ENCODE peak calls at places on chromosome 15, in six cellular contexts. Z, E, B, F, G and H are unnamed samples.

GRCh38 chr15:61910839-61911369 is 149.3 kb downstream of the VPS13C start:
- DNase-seq in Z (no peak), E (no peak), B (no peak), F (peak), G (no peak), H (no peak)

GRCh38 chr15:98169551-98169950 is 209.0 kb downstream of the ARRDC4 start:
- DNase-seq in Z (no peak), E (no peak), B (no peak), F (no peak), G (no peak), H (no peak)

GRCh38 chr15:36080759-36081158 is 498.7 kb upstream of the CDIN1 start:
- DNase-seq in Z (no peak), E (no peak), B (no peak), F (no peak), G (no peak), H (no peak)

GRCh38 chr15:78046796-78047341 is 30.6 kb downstream of the TBC1D2B start:
- DNase-seq in Z (no peak), E (no peak), B (no peak), F (no peak), G (no peak), H (no peak)

GRCh38 chr15:95853350-95853749 is 477.1 kb upstream of the NR2F2 start:
- DNase-seq in Z (no peak), E (no peak), B (no peak), F (peak), G (no peak), H (no peak)

GRCh38 chr15:43939070-43939469 is 112.3 kb downstream of the WDR76 start:
- DNase-seq in Z (no peak), E (no peak), B (no peak), F (peak), G (no peak), H (peak)

GRCh38 chr15:66290007-66290406 is 3.4 kb upstream of the DIS3L start:
- DNase-seq in Z (no peak), E (no peak), B (no peak), F (no peak), G (no peak), H (no peak)

GRCh38 chr15:40291088-40291574 is 8.3 kb upstream of the ANKRD63 start:
- DNase-seq in Z (no peak), E (no peak), B (peak), F (peak), G (peak), H (no peak)

GRCh38 chr15:101210466-101210865 is 41.4 kb downstream of the CHSY1 start:
- DNase-seq in Z (no peak), E (no peak), B (no peak), F (no peak), G (no peak), H (no peak)

GRCh38 chr15:79314186-79314585 is 3.3 kb downstream of the TMED3 start:
- DNase-seq in Z (no peak), E (no peak), B (no peak), F (no peak), G (no peak), H (no peak)

GRCh38 chr15:39493393-39494067 is 87.3 kb upstream of the THBS1 start:
- DNase-seq in Z (no peak), E (no peak), B (no peak), F (no peak), G (no peak), H (no peak)

GRCh38 chr15:85141601-85142185 is 160.0 kb downstream of the PDE8A start:
- DNase-seq in Z (no peak), E (peak), B (no peak), F (no peak), G (no peak), H (no peak)

GRCh38 chr15:78680416-78681068 is 39.5 kb upstream of the CHRNB4 start:
- DNase-seq in Z (no peak), E (no peak), B (no peak), F (no peak), G (no peak), H (no peak)

GRCh38 chr15:40936709-40937666 is 7.8 kb downstream of the DLL4 start:
- DNase-seq in Z (no peak), E (no peak), B (no peak), F (peak), G (no peak), H (no peak)

GRCh38 chr15:57476533-57476975 is 100.2 kb downstream of the CGNL1 start:
- DNase-seq in Z (no peak), E (no peak), B (no peak), F (peak), G (no peak), H (no peak)

GRCh38 chr15:80998252-80998651 is 2.5 kb upstream of the TLNRD1 start:
- DNase-seq in Z (no peak), E (no peak), B (no peak), F (no peak), G (no peak), H (no peak)

GRCh38 chr15:37793851-37794250 is 140.6 kb upstream of the TMCO5A start:
- DNase-seq in Z (no peak), E (no peak), B (no peak), F (peak), G (no peak), H (no peak)

GRCh38 chr15:69697913-69698312 is 245.3 kb downstream of the RPLP1 start:
- DNase-seq in Z (no peak), E (no peak), B (no peak), F (no peak), G (no peak), H (no peak)

GRCh38 chr15:88342666-88343065 is 86.1 kb upstream of the NTRK3 start:
- DNase-seq in Z (no peak), E (no peak), B (no peak), F (no peak), G (no peak), H (no peak)

GRCh38 chr15:70524470-70524869 is 238.9 kb downstream of the UACA start:
- DNase-seq in Z (no peak), E (no peak), B (no peak), F (no peak), G (no peak), H (no peak)

GRCh38 chr15:100285641-100286295 is 56.0 kb downstream of the ADAMTS17 start:
- DNase-seq in Z (no peak), E (no peak), B (no peak), F (no peak), G (no peak), H (no peak)

GRCh38 chr15:32784571-32784970 is 66.8 kb downstream of the GREM1 start:
- DNase-seq in Z (no peak), E (no peak), B (no peak), F (no peak), G (no peak), H (no peak)

GRCh38 chr15:60620707-60621106 is 141.8 kb upstream of the ICE2 start:
- DNase-seq in Z (no peak), E (no peak), B (no peak), F (no peak), G (peak), H (no peak)

GRCh38 chr15:96774216-96774615 is 443.7 kb downstream of the NR2F2 start:
- DNase-seq in Z (no peak), E (no peak), B (no peak), F (no peak), G (no peak), H (no peak)

GRCh38 chr15:66654718-66655375 is 47.2 kb upstream of the SMAD6 start:
- DNase-seq in Z (no peak), E (no peak), B (no peak), F (no peak), G (no peak), H (no peak)

GRCh38 chr15:92162657-92163056 is 231.0 kb upstream of the ST8SIA2 start:
- DNase-seq in Z (no peak), E (no peak), B (no peak), F (no peak), G (no peak), H (no peak)

GRCh38 chr15:79157631-79158592 is 67.3 kb upstream of the RASGRF1 start:
- DNase-seq in Z (no peak), E (no peak), B (no peak), F (no peak), G (no peak), H (no peak)

GRCh38 chr15:98904466-98905048 is 103.0 kb downstream of the PGPEP1L start:
- DNase-seq in Z (no peak), E (no peak), B (peak), F (peak), G (no peak), H (peak)

GRCh38 chr15:35166730-35167359 is 81.8 kb upstream of the NANOGP8 start:
- DNase-seq in Z (no peak), E (no peak), B (no peak), F (peak), G (no peak), H (no peak)

GRCh38 chr15:90463381-90463780 is 66.3 kb upstream of the CRTC3 start:
- DNase-seq in Z (no peak), E (no peak), B (no peak), F (peak), G (no peak), H (peak)
- TF ChIP-seq CTCF in Z (no peak), E (no peak), B (no peak), F (no peak), G (no peak), H (no peak)

GRCh38 chr15:65101418-65101890 is 13.5 kb downstream of the UBAP1L start:
- DNase-seq in Z (no peak), E (peak), B (peak), F (peak), G (peak), H (peak)

GRCh38 chr15:65101891-65102708 is 12.9 kb downstream of the UBAP1L start:
- DNase-seq in Z (no peak), E (no peak), B (no peak), F (no peak), G (no peak), H (no peak)

GRCh38 chr15:65105038-65105437 is 10.0 kb downstream of the UBAP1L start:
- DNase-seq in Z (no peak), E (no peak), B (no peak), F (no peak), G (no peak), H (no peak)

GRCh38 chr15:65100427-65100826 is 14.6 kb downstream of the UBAP1L start:
- DNase-seq in Z (no peak), E (no peak), B (no peak), F (no peak), G (no peak), H (no peak)

GRCh38 chr15:65102912-65103311 is 12.1 kb downstream of the UBAP1L start:
- DNase-seq in Z (no peak), E (no peak), B (no peak), F (no peak), G (no peak), H (no peak)
- TF ChIP-seq CTCF in Z (no peak), E (no peak), B (no peak), F (no peak), G (no peak), H (no peak)

GRCh38 chr15:64284037-64284436 is 71.9 kb downstream of the CSNK1G1 start:
- DNase-seq in Z (no peak), E (peak), B (no peak), F (peak), G (no peak), H (no peak)

GRCh38 chr15:64285871-64286270 is 70.1 kb downstream of the CSNK1G1 start:
- DNase-seq in Z (no peak), E (no peak), B (no peak), F (no peak), G (no peak), H (no peak)

GRCh38 chr15:64285150-64285549 is 70.8 kb downstream of the CSNK1G1 start:
- DNase-seq in Z (no peak), E (no peak), B (no peak), F (no peak), G (no peak), H (no peak)

GRCh38 chr15:64279131-64279530 is 76.8 kb downstream of the CSNK1G1 start:
- DNase-seq in Z (no peak), E (no peak), B (no peak), F (no peak), G (no peak), H (no peak)

GRCh38 chr15:64282701-64283100 is 73.3 kb downstream of the CSNK1G1 start:
- DNase-seq in Z (no peak), E (no peak), B (no peak), F (no peak), G (no peak), H (no peak)
- TF ChIP-seq CTCF in Z (no peak), E (no peak), B (no peak), F (no peak), G (no peak), H (no peak)

DNA sequence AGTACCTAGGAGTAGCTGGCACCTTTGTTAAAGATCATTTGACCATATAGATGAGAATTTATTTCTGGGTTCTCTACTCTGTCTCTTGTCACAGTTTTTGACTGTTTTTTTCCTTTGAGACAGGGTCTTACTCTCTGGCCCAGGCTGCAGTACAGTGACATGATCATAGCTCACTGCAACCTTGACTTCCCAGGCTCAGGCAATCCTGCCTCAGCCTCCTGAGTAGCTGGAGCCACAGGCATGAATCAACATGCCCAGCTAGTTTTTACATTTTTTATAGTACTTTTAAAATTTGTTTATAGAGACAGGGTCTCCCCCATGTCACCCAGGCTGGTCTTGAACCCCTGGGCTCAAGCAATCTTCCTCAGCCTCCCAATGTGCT is 45.0 kb downstream of the BCL2L10 start:
- DNase-seq in Z (no peak), E (no peak), B (no peak), F (no peak), G (no peak), H (no peak)
- TF ChIP-seq CTCF in Z (no peak), E (no peak), B (no peak), F (no peak), G (no peak), H (no peak)

GRCh38 chr15:72272213-72272996 is at the start of gene PARP6:
- DNase-seq in Z (peak), E (peak), B (peak), F (peak), G (peak), H (peak)
- TF ChIP-seq CTCF in Z (peak), E (peak), B (peak), F (peak), G (peak), H (peak)

DNA sequence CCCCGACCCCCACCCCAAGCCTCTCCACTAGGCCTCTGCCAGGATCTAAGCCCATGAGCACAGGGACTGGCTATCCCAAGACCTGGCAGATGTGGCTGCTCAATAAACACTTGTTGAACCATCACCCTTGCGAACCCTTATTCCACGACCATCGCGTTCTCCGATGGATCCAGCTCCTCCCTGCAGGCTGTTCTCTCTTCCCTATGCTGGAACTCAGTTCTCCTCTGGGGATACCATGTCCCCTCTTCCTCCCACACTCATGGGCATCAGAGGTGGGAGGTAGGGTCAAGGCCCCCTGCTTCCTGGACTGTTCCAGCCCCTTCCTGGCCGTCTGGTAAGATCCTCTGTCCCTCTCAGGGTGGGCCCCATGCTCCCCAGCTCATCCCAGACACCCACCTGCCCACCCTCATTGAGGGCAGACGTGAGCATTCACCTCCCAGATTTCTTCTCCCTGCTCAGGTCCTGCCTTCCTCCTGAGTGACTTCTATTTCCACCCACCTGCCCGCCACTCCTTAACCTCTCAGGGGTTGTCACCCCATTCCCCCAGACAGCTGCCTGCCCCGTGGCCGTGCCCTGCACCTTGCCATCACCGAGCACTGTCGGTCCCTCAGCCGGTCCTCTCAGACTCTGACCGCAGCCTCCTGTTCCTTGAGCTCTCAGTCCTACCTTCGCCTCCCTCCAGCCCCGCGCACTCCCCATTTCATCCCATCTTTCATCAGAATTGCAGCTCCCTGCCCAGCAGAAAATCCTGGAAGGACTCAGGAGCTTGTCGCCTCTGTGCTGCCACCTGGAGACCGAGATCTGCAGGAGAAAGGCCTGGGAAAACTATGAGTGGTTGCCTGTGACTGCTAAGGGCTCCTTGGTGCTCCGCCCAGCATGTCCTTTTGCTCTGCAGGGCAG is 42.0 kb downstream of the PML start:
- DNase-seq in Z (no peak), E (no peak), B (peak), F (peak), G (no peak), H (no peak)
- TF ChIP-seq CTCF in Z (peak), E (peak), B (peak), F (peak), G (peak), H (peak)

GRCh38 chr15:49521802-49522201 is 98.8 kb downstream of the FGF7 start:
- DNase-seq in Z (no peak), E (no peak), B (no peak), F (peak), G (no peak), H (no peak)
- TF ChIP-seq CTCF in Z (peak), E (no peak), B (no peak), F (peak), G (no peak), H (no peak)